ENCODE peak calls at places on chromosomes 5 and 9, in seven cellular contexts. C is HS-27A; F is activated naive CD8-positive, alpha-beta T cell treated with anti-CD3 and anti-CD28 coated beads, Interleukin-2, amount 50 U/mL, for 24 hours; V is fibroblast of pulmonary artery; W is T1000; G is kidney tubule cell; B is T-helper 2 cell. D is an unnamed sample.

GRCh38 chr5:120624021-120624563 is 160.0 kb downstream of the PRR16 start:
- DNase-seq in G (peak), F (no peak), B (no peak), W (no peak), C (no peak), V (peak), D (peak)

GRCh38 chr9:79257671-79258410 is 313.9 kb upstream of the TLE4 start:
- DNase-seq in W (no peak), V (no peak), G (no peak), F (no peak), C (no peak), B (no peak), D (no peak)

GRCh38 chr9:33044677-33045282 is 19.7 kb downstream of the DNAJA1 start:
- DNase-seq in V (peak), G (peak), C (no peak), F (no peak), B (no peak), W (no peak), D (peak)

GRCh38 chr5:21236104-21236503 is 1248.1 kb upstream of the CDH18 start:
- DNase-seq in C (no peak), V (no peak), G (no peak), F (no peak), B (no peak), W (no peak), D (peak)

GRCh38 chr5:131163315-131164119 is 1.5 kb downstream of the HINT1 start:
- DNase-seq in W (no peak), C (no peak), V (peak), B (no peak), G (peak), F (no peak), D (peak)

GRCh38 chr5:159732220-159732619 is 184.1 kb upstream of the ADRA1B start:
- DNase-seq in F (peak), V (no peak), G (no peak), C (no peak), B (no peak), W (no peak), D (no peak)

GRCh38 chr5:125409101-125409495 is 662.7 kb upstream of the ZNF608 start:
- DNase-seq in C (no peak), B (no peak), V (no peak), F (no peak), W (no peak), G (no peak), D (peak)

GRCh38 chr5:173745123-173745522 is 128.7 kb upstream of the BOD1 start:
- DNase-seq in F (no peak), B (no peak), V (no peak), W (no peak), C (no peak), G (no peak), D (no peak)

GRCh38 chr9:95073042-95073607 is 244.4 kb downstream of the FANCC start:
- DNase-seq in V (peak), G (peak), B (no peak), C (no peak), W (no peak), F (no peak), D (no peak)

GRCh38 chr5:12177225-12177624 is 273.0 kb upstream of the CTNND2 start:
- DNase-seq in W (no peak), F (no peak), B (no peak), G (no peak), V (no peak), C (no peak), D (no peak)

GRCh38 chr5:66144799-66145390 is 795 bp downstream of the SREK1 start:
- DNase-seq in F (no peak), W (no peak), V (no peak), G (no peak), C (peak), B (no peak), D (no peak)

GRCh38 chr5:146009020-146009419 is 72.6 kb downstream of the SH3RF2 start:
- DNase-seq in W (no peak), G (no peak), F (no peak), B (no peak), C (no peak), V (no peak), D (no peak)

GRCh38 chr9:133375116-133375723 is 640 bp downstream of the SURF4 start:
- DNase-seq in W (no peak), V (peak), C (no peak), B (no peak), F (peak), G (peak), D (peak)

GRCh38 chr9:126417007-126417406 is 90.4 kb downstream of the MVB12B start:
- DNase-seq in B (no peak), F (no peak), W (no peak), G (no peak), C (no peak), V (no peak), D (no peak)

GRCh38 chr5:172150514-172151425 is 37.3 kb downstream of the STK10 start:
- DNase-seq in W (no peak), B (no peak), C (no peak), G (no peak), F (peak), V (no peak), D (no peak)

GRCh38 chr5:177113566-177114424 is 19.8 kb upstream of the NSD1 start:
- DNase-seq in C (peak), V (peak), B (peak), W (peak), F (peak), G (peak), D (peak)

GRCh38 chr5:177362102-177362868 is 4.6 kb downstream of the RGS14 start:
- DNase-seq in W (no peak), B (peak), C (no peak), F (no peak), V (no peak), G (peak), D (peak)

GRCh38 chr9:28056466-28056865 is 483.2 kb upstream of the C9orf72 start:
- DNase-seq in F (no peak), W (no peak), G (no peak), C (no peak), B (no peak), V (no peak), D (no peak)

GRCh38 chr5:96196890-96197289 is 235.2 kb upstream of the ELL2 start:
- DNase-seq in G (no peak), B (no peak), C (no peak), F (no peak), V (no peak), W (no peak), D (no peak)

GRCh38 chr5:30926181-30926580 is 267.3 kb upstream of the CDH6 start:
- DNase-seq in V (no peak), C (no peak), B (no peak), F (no peak), G (peak), W (no peak), D (no peak)

GRCh38 chr5:127028822-127029457 is 1.4 kb downstream of the MARCHF3 start:
- DNase-seq in V (no peak), B (no peak), G (no peak), F (peak), C (no peak), W (no peak), D (no peak)

GRCh38 chr5:179577286-179577960 is 27.1 kb downstream of the RUFY1 start:
- DNase-seq in W (no peak), C (no peak), F (no peak), G (no peak), B (no peak), V (no peak), D (no peak)

GRCh38 chr9:21995652-21996275 is 1.2 kb downstream of the CDKN2B-AS1 start:
- DNase-seq in C (no peak), V (peak), F (peak), W (peak), G (no peak), B (no peak), D (no peak)

D was measured in bronchial epithelial cell.